ENCODE peak calls at places on chromosomes 4 and X, in nine cellular contexts. J is colonic mucosa; D is ELF-1; Y is HT1080; C is T-helper 1 cell; T is NCI-H2081; G is effector memory CD4-positive, alpha-beta T cell; K is activated CD4-positive, CD25-positive, alpha-beta regulatory T cell; Z is stimulated activated CD8-positive, alpha-beta memory T cell treated with anti-CD3 and anti-CD28 coated beads, Interleukin-2, amount 100 ng/mL, for 1 hour. F is an unnamed sample.

GRCh38 chrX:11461181-11462001 is 168.2 kb downstream of the AMELX start:
- DNase-seq in C (no peak), Y (no peak), K (no peak), J (no peak), D (no peak), Z (no peak), T (no peak), G (no peak), F (no peak)

GRCh38 chr4:95835672-95836071 is 4.2 kb upstream of the PDHA2 start:
- DNase-seq in T (no peak), Y (peak), C (no peak), J (no peak), D (peak), G (no peak), Z (no peak), K (no peak), F (no peak)

GRCh38 chr4:161655148-161655547 is 508.7 kb downstream of the FSTL5 start:
- DNase-seq in T (no peak), Y (no peak), G (no peak), C (no peak), J (no peak), D (no peak), Z (no peak), K (no peak), F (no peak)

GRCh38 chr4:38872620-38873019 is 5.0 kb downstream of the FAM114A1 start:
- DNase-seq in D (peak), C (no peak), G (no peak), T (no peak), J (peak), Y (no peak), Z (no peak), K (no peak), F (peak)

GRCh38 chr4:92636038-92636825 is 332.5 kb downstream of the GRID2 start:
- DNase-seq in G (no peak), J (no peak), T (no peak), K (no peak), Z (no peak), C (no peak), D (no peak), Y (no peak), F (no peak)

GRCh38 chrX:84188320-84188834 is 378 bp upstream of the RPS6KA6 start:
- DNase-seq in D (peak), K (no peak), J (peak), Y (no peak), Z (no peak), G (no peak), C (no peak), T (peak), F (peak)

GRCh38 chr4:145679520-145679919 is 426 bp upstream of the C4orf51 start:
- DNase-seq in J (no peak), D (peak), C (no peak), Z (no peak), T (peak), Y (peak), K (no peak), G (no peak), F (peak)

GRCh38 chr4:3656441-3657376 is 109.5 kb upstream of the ADRA2C start:
- DNase-seq in C (no peak), T (no peak), Z (no peak), J (peak), D (no peak), K (no peak), Y (no peak), G (no peak), F (no peak)

GRCh38 chr4:177100307-177100706 is 209.4 kb upstream of the NEIL3 start:
- DNase-seq in C (no peak), Z (no peak), J (no peak), D (no peak), Y (no peak), T (no peak), K (no peak), G (no peak), F (no peak)

GRCh38 chr4:76373919-76374552 is 46.9 kb downstream of the CCDC158 start:
- DNase-seq in G (no peak), T (no peak), C (no peak), K (no peak), J (no peak), D (no peak), Y (peak), Z (no peak), F (no peak)

GRCh38 chr4:82599336-82599735 is 37.5 kb upstream of the TMEM150C start:
- DNase-seq in J (no peak), T (no peak), Z (no peak), C (no peak), Y (peak), D (peak), G (no peak), K (no peak), F (no peak)

GRCh38 chr4:185782523-185782922 is 29.5 kb downstream of the SORBS2 start:
- DNase-seq in J (no peak), Y (peak), Z (no peak), K (no peak), D (no peak), C (no peak), G (no peak), T (no peak), F (no peak)

GRCh38 chr4:182826391-182826790 is 90.8 kb downstream of the DCTD start:
- DNase-seq in Y (no peak), T (no peak), G (no peak), K (no peak), D (peak), J (no peak), C (no peak), Z (no peak), F (no peak)

GRCh38 chr4:130393246-130394041 is 1297.5 kb downstream of the C4orf33 start:
- DNase-seq in T (no peak), K (no peak), J (no peak), Y (no peak), D (no peak), C (no peak), G (no peak), Z (no peak), F (no peak)

GRCh38 chr4:168876106-168876505 is 133.9 kb downstream of the CBR4 start:
- DNase-seq in K (no peak), J (no peak), D (no peak), C (no peak), Y (no peak), T (no peak), Z (no peak), G (no peak), F (no peak)

GRCh38 chr4:98639523-98639922 is 18.9 kb downstream of the TSPAN5 start:
- DNase-seq in J (no peak), D (no peak), T (no peak), C (no peak), K (no peak), Z (no peak), G (no peak), Y (no peak), F (no peak)

GRCh38 chrX:97547873-97548578 is 664.3 kb downstream of the RPA4 start:
- DNase-seq in D (no peak), K (no peak), T (no peak), Y (peak), Z (no peak), C (no peak), J (no peak), G (no peak), F (no peak)

GRCh38 chrX:64894454-64895038 is 81.7 kb downstream of the ZC4H2 start:
- DNase-seq in Z (no peak), K (peak), C (no peak), J (peak), G (no peak), T (no peak), Y (peak), D (peak), F (peak)

GRCh38 chr4:117375101-117375500 is 289.7 kb upstream of the TRAM1L1 start:
- DNase-seq in Y (no peak), Z (no peak), T (no peak), K (no peak), G (no peak), D (no peak), C (no peak), J (no peak), F (no peak)

GRCh38 chrX:17987783-17988182 is 126.7 kb upstream of the RAI2 start:
- DNase-seq in Y (no peak), T (no peak), D (no peak), C (no peak), Z (no peak), K (no peak), J (no peak), G (no peak), F (no peak)

GRCh38 chrX:17496407-17496806 is 121.4 kb downstream of the NHS start:
- DNase-seq in C (no peak), Y (no peak), G (no peak), Z (no peak), K (no peak), T (no peak), D (no peak), J (no peak), F (peak)

GRCh38 chr4:5267418-5267817 is 216.1 kb downstream of the STK32B start:
- DNase-seq in Y (no peak), K (no peak), G (no peak), Z (no peak), J (no peak), C (no peak), T (no peak), D (no peak), F (no peak)

GRCh38 chr4:106588906-106589305 is 220.3 kb upstream of the GIMD1 start:
- DNase-seq in G (no peak), C (no peak), Z (no peak), K (no peak), D (no peak), Y (no peak), J (no peak), T (no peak), F (no peak)

GRCh38 chr4:8303485-8304281 is 34.1 kb downstream of the HTRA3 start:
- DNase-seq in D (no peak), T (no peak), K (no peak), Z (no peak), J (no peak), G (no peak), Y (peak), C (no peak), F (no peak)

GRCh38 chrX:132171478-132171877 is 43.7 kb upstream of the FRMD7 start:
- DNase-seq in D (no peak), G (no peak), C (no peak), J (no peak), Y (no peak), Z (no peak), T (no peak), K (no peak), F (no peak)

GRCh38 chr4:11368701-11369115 is 60.0 kb downstream of the HS3ST1 start:
- DNase-seq in G (no peak), Z (no peak), J (no peak), T (no peak), D (no peak), C (no peak), K (no peak), Y (no peak), F (no peak)

GRCh38 chr4:184039963-184040383 is 134.9 kb downstream of the STOX2 start:
- DNase-seq in G (no peak), C (no peak), K (no peak), J (no peak), Z (no peak), T (no peak), Y (no peak), D (peak), F (no peak)

GRCh38 chr4:105551968-105552746 is at the start of gene ARHGEF38:
- DNase-seq in D (peak), C (no peak), K (no peak), Z (no peak), T (peak), Y (peak), J (peak), G (no peak), F (peak)

GRCh38 chr4:109298279-109299010 is 4.0 kb downstream of the COL25A1 start:
- DNase-seq in Y (no peak), D (no peak), C (no peak), G (no peak), Z (no peak), J (no peak), T (peak), K (no peak), F (no peak)

GRCh38 chrX:85004255-85004654 is 578 bp downstream of the APOOL start:
- DNase-seq in Y (no peak), Z (no peak), K (no peak), J (no peak), T (no peak), D (no peak), C (no peak), G (no peak), F (no peak)

GRCh38 chr4:152115794-152116193 is 355.0 kb upstream of the GATB start:
- DNase-seq in J (no peak), C (peak), D (no peak), T (no peak), Z (no peak), Y (no peak), K (no peak), G (no peak), F (no peak)

GRCh38 chrX:118373538-118373937 is 27.6 kb downstream of the WDR44 start:
- DNase-seq in K (no peak), J (no peak), Y (no peak), D (peak), Z (no peak), G (no peak), C (no peak), T (no peak), F (no peak)

GRCh38 chr4:86048426-86048825 is 311.4 kb downstream of the MAPK10 start:
- DNase-seq in K (no peak), Y (peak), G (no peak), C (no peak), T (no peak), J (no peak), D (no peak), Z (no peak), F (no peak)

GRCh38 chrX:53262189-53262917 is 19.0 kb downstream of the IQSEC2 start:
- DNase-seq in T (no peak), C (no peak), D (no peak), K (no peak), G (no peak), Y (no peak), Z (no peak), J (no peak), F (no peak)

F was measured in stomach.